ENCODE peak calls at places on chromosomes 3 and 15, in seven cellular contexts. J, S, M, E, O, C and Y are unnamed samples.

GRCh38 chr3:108623504-108623903 is 34.0 kb downstream of the DZIP3 start:
- DNase-seq in J (no peak), S (no peak), M (no peak), E (no peak), O (no peak), C (no peak), Y (no peak)

GRCh38 chr3:51371943-51372557 is 13.0 kb upstream of the MANF start:
- DNase-seq in J (no peak), S (peak; percentile 48), M (peak; percentile 51), E (peak; percentile 61), O (peak; percentile 88), C (peak; percentile 69), Y (no peak)

GRCh38 chr3:51389423-51390183 is 1.5 kb upstream of the RBM15B start:
- DNase-seq in J (peak; percentile 63), S (peak; percentile 23), M (peak; percentile 51), E (peak; percentile 45), O (peak; percentile 65), C (peak; percentile 50), Y (no peak)

GRCh38 chr15:40340740-40341400 is at the start of gene CCDC9B:
- DNase-seq in J (peak; percentile 94), S (peak; percentile 70), M (no peak), E (peak; percentile 88), O (peak; percentile 93), C (no peak), Y (peak; percentile 83)

GRCh38 chr15:88385078-88385700 is 82.0 kb downstream of the MRPL46 start:
- DNase-seq in J (no peak), S (no peak), M (no peak), E (no peak), O (no peak), C (no peak), Y (no peak)

GRCh38 chr15:90367578-90367977 is 15.5 kb downstream of the ZNF774 start:
- DNase-seq in J (no peak), S (no peak), M (no peak), E (no peak), O (peak; percentile 67), C (no peak), Y (no peak)

GRCh38 chr15:92473784-92474183 is 80.1 kb downstream of the ST8SIA2 start:
- DNase-seq in J (no peak), S (no peak), M (no peak), E (no peak), O (no peak), C (no peak), Y (no peak)

GRCh38 chr3:108736821-108737220 is 20.4 kb downstream of the RETNLB start:
- DNase-seq in J (no peak), S (no peak), M (no peak), E (peak; percentile 9), O (no peak), C (no peak), Y (no peak)

GRCh38 chr3:152417181-152417580 is 148.5 kb downstream of the MBNL1 start:
- DNase-seq in J (no peak), S (no peak), M (no peak), E (no peak), O (no peak), C (no peak), Y (no peak)

GRCh38 chr15:88098317-88098716 is 158.2 kb downstream of the NTRK3 start:
- DNase-seq in J (no peak), S (no peak), M (no peak), E (no peak), O (no peak), C (no peak), Y (no peak)

GRCh38 chr3:14077310-14077709 is 47.4 kb downstream of the CHCHD4 start:
- DNase-seq in J (no peak), S (no peak), M (no peak), E (no peak), O (no peak), C (no peak), Y (no peak)

GRCh38 chr15:31954364-31954763 is 76.0 kb upstream of the CHRNA7 start:
- DNase-seq in J (no peak), S (no peak), M (no peak), E (no peak), O (no peak), C (no peak), Y (no peak)

GRCh38 chr3:138186803-138187295 is 252 bp upstream of the ARMC8 start:
- DNase-seq in J (peak; percentile 92), S (peak; percentile 88), M (peak; percentile 87), E (peak; percentile 92), O (peak; percentile 92), C (peak; percentile 76), Y (peak; percentile 64)

GRCh38 chr3:151859905-151860304 is 13.5 kb upstream of the SUCNR1 start:
- DNase-seq in J (no peak), S (no peak), M (no peak), E (peak; percentile 72), O (no peak), C (no peak), Y (no peak)

GRCh38 chr15:95884276-95884675 is 446.2 kb upstream of the NR2F2 start:
- DNase-seq in J (no peak), S (no peak), M (no peak), E (no peak), O (peak; percentile 5), C (no peak), Y (no peak)

GRCh38 chr15:25777047-25777446 is 86.1 kb downstream of the ATP10A start:
- DNase-seq in J (peak; percentile 45), S (no peak), M (no peak), E (no peak), O (no peak), C (no peak), Y (no peak)

GRCh38 chr3:106193876-106194275 is 325.1 kb upstream of the CBLB start:
- DNase-seq in J (no peak), S (no peak), M (no peak), E (no peak), O (no peak), C (no peak), Y (no peak)

GRCh38 chr3:183142199-183142598 is 20.3 kb downstream of the LAMP3 start:
- DNase-seq in J (no peak), S (no peak), M (no peak), E (no peak), O (peak; percentile 31), C (no peak), Y (no peak)

GRCh38 chr3:48280883-48281282 is 40.0 kb downstream of the ZNF589 start:
- DNase-seq in J (no peak), S (no peak), M (no peak), E (no peak), O (no peak), C (no peak), Y (no peak)

GRCh38 chr15:44882499-44882968 is 74.0 kb upstream of the TERB2 start:
- DNase-seq in J (no peak), S (no peak), M (no peak), E (no peak), O (no peak), C (no peak), Y (no peak)